ENCODE peak calls at places on chromosomes 13 and 19, in four cellular contexts. N is IMR-90, X is neuronal stem cell, Y is H9. V is an unnamed sample.

GRCh38 chr19:8145969-8146368 is 3.4 kb downstream of the FBN3 start:
- DNase-seq in Y (peak; percentile 89), N (no peak), X (no peak), V (peak; percentile 8)

GRCh38 chr13:111202149-111202548 is 87.0 kb downstream of the ARHGEF7 start:
- DNase-seq in Y (no peak), N (no peak), X (no peak), V (no peak)

GRCh38 chr19:39448271-39448670 is 2.9 kb downstream of the SUPT5H start:
- DNase-seq in X (no peak), N (peak; percentile 51), Y (no peak), V (no peak)

GRCh38 chr19:3618144-3618810 is 8.3 kb downstream of the CACTIN start:
- DNase-seq in X (no peak), N (peak; percentile 29), Y (peak; percentile 73), V (peak; percentile 24)

GRCh38 chr13:66585669-66586203 is 644.4 kb downstream of the PCDH9 start:
- DNase-seq in N (no peak), X (no peak), Y (no peak), V (no peak)

GRCh38 chr19:8143041-8143440 is 6.4 kb downstream of the FBN3 start:
- DNase-seq in Y (no peak), N (no peak), X (no peak), V (no peak)

GRCh38 chr19:43148233-43148632 is 38.1 kb downstream of the PSG5 start:
- DNase-seq in X (no peak), Y (no peak), N (peak; percentile 93), V (peak; percentile 47)

GRCh38 chr13:43326100-43326499 is 302.7 kb downstream of the DNAJC15 start:
- DNase-seq in Y (no peak), X (no peak), N (no peak), V (no peak)

GRCh38 chr19:54455786-54456422 is 6.9 kb downstream of the LENG8 start:
- DNase-seq in X (no peak), Y (no peak), N (no peak), V (no peak)

GRCh38 chr19:53294786-53295441 is 27.4 kb upstream of the VN1R4 start:
- DNase-seq in N (no peak), X (no peak), Y (peak; percentile 78), V (no peak)

GRCh38 chr13:45817833-45818232 is 33.7 kb downstream of the SIAH3 start:
- DNase-seq in Y (no peak), X (no peak), N (no peak), V (no peak)

GRCh38 chr13:106372199-106373160 is 163.0 kb downstream of the EFNB2 start:
- DNase-seq in Y (no peak), X (no peak), N (peak; percentile 54), V (no peak)

GRCh38 chr19:9782282-9782681 is 13.7 kb upstream of the ZNF846 start:
- DNase-seq in Y (no peak), X (no peak), N (no peak), V (peak; percentile 13)

GRCh38 chr13:41668130-41668757 is 210.9 kb downstream of the RGCC start:
- DNase-seq in Y (peak; percentile 67), N (peak; percentile 95), X (peak; percentile 69), V (peak; percentile 68)

GRCh38 chr13:110275931-110276552 is 30.9 kb downstream of the COL4A1 start:
- DNase-seq in X (no peak), Y (no peak), N (no peak), V (no peak)

GRCh38 chr13:28474491-28475134 is 20.3 kb downstream of the FLT1 start:
- DNase-seq in N (no peak), Y (no peak), X (no peak), V (peak; percentile 87)

GRCh38 chr13:76836311-76836710 is 49.9 kb downstream of the KCTD12 start:
- DNase-seq in Y (no peak), X (no peak), N (peak; percentile 70), V (no peak)

GRCh38 chr13:80590551-80590950 is 249.6 kb upstream of the SPRY2 start:
- DNase-seq in Y (no peak), X (no peak), N (no peak), V (no peak)

GRCh38 chr13:50677687-50678463 is 165.6 kb downstream of the DLEU7 start:
- DNase-seq in X (no peak), N (peak; percentile 11), Y (no peak), V (no peak)

GRCh38 chr13:31797154-31797775 is 57.9 kb downstream of the RXFP2 start:
- DNase-seq in Y (no peak), X (peak; percentile 4), N (peak; percentile 55), V (peak; percentile 28)

GRCh38 chr13:58081301-58081820 is 449.8 kb downstream of the PCDH17 start:
- DNase-seq in Y (no peak), X (no peak), N (no peak), V (no peak)

GRCh38 chr13:43838909-43839308 is 40.6 kb downstream of the CCDC122 start:
- DNase-seq in Y (no peak), N (peak; percentile 54), X (no peak), V (peak; percentile 79)

DNA sequence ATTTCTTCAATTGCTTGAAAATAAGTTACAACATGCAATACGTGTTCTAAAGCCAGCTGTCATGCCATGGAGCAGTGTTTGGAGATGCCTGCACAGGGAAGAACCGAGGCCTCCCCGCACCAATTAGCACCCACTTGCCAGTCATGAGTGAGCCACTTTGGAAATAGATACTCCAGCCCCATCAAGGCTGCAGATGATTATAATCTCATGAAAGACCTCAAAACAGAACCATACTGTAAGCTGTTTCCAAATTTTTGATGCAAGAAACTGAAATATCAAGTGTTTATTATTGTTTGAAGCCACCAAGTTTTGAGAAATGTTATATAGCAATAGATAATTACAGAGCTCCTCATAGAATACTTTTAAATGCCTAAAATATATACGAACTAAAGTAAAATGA is 43.1 kb downstream of the DIAPH3 start:
- DNase-seq in X (no peak), Y (no peak), N (no peak), V (no peak)
- H3K4ac ChIP-seq in X (no peak overlapping the region), Y (no peak overlapping the region), N (no peak overlapping the region), V (no peak overlapping the region)

GRCh38 chr19:13499682-13500081 is 6.6 kb downstream of the CACNA1A start:
- DNase-seq in X (no peak), Y (no peak), N (no peak), V (no peak)

GRCh38 chr19:13503570-13504235 is 2.6 kb downstream of the CACNA1A start:
- DNase-seq in N (no peak), Y (no peak), X (no peak), V (no peak)

GRCh38 chr19:13505761-13506549 is at the start of gene CACNA1A:
- DNase-seq in X (peak; percentile 56), Y (peak; percentile 46), N (peak; percentile 19), V (no peak)

GRCh38 chr19:13505164-13505695 is 1.0 kb downstream of the CACNA1A start:
- DNase-seq in Y (no peak), X (peak; percentile 17), N (no peak), V (no peak)

GRCh38 chr19:13502231-13502630 is 4.0 kb downstream of the CACNA1A start:
- DNase-seq in Y (no peak), N (no peak), X (no peak), V (no peak)
- H2AFZ ChIP-seq in Y (no peak overlapping the region), N (no peak overlapping the region), X (no peak overlapping the region), V (no peak overlapping the region)

GRCh38 chr19:46211201-46211881 is 18.2 kb upstream of the IGFL1 start:
- DNase-seq in Y (peak; percentile 91), N (no peak), X (no peak), V (peak; percentile 96)
- H2BK120ac ChIP-seq in Y (no peak overlapping the region), N (no peak overlapping the region), X (no peak overlapping the region), V (peak overlapping the region; percentile 65)

GRCh38 chr19:5903054-5903501 is 512 bp downstream of the NDUFA11 start:
- DNase-seq in X (no peak), Y (no peak), N (peak; percentile 49), V (no peak)
- H3K4ac ChIP-seq in X (no peak overlapping the region), Y (no peak overlapping the region), N (peak overlapping the region; percentile 87), V (peak overlapping the region; percentile 99)

GRCh38 chr19:13847900-13848677 is 28.8 kb upstream of the NANOS3 start:
- DNase-seq in Y (no peak), X (no peak), N (no peak), V (peak; percentile 31)
- H2AFZ ChIP-seq in Y (no peak overlapping the region), X (peak overlapping the region; percentile 97), N (peak overlapping the region; percentile 93), V (peak overlapping the region; percentile 95)

GRCh38 chr19:36527873-36528193 is 238 bp downstream of the ZNF260 start:
- DNase-seq in N (no peak), X (no peak), Y (no peak), V (no peak)
- H2BK120ac ChIP-seq in N (peak overlapping the region; percentile 63), X (no peak overlapping the region), Y (no peak overlapping the region), V (peak overlapping the region; percentile 94)

DNA sequence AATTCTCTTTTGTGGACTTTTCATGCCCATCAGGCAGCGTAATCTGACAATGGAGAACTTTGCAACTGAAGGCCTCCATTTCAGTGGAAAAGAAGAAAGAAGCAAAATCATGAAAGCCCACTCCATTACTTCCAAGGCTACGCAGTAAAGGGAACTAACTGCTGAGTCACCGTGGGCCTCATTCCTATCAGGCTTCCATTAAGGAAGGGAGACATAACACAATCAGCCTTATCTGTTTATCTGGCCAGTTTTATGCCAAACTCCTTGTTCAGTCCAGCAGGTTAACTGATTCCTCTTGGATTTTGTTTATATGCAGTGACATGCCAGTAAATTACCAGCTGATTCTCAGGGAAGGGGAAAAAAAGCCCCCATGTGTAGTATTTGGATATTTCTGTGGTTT is 56.8 kb upstream of the KATNAL1 start:
- DNase-seq in X (no peak), Y (no peak), N (peak; percentile 60), V (no peak)
- H3K4ac ChIP-seq in X (no peak overlapping the region), Y (no peak overlapping the region), N (peak overlapping the region; percentile 76), V (no peak overlapping the region)

DNA sequence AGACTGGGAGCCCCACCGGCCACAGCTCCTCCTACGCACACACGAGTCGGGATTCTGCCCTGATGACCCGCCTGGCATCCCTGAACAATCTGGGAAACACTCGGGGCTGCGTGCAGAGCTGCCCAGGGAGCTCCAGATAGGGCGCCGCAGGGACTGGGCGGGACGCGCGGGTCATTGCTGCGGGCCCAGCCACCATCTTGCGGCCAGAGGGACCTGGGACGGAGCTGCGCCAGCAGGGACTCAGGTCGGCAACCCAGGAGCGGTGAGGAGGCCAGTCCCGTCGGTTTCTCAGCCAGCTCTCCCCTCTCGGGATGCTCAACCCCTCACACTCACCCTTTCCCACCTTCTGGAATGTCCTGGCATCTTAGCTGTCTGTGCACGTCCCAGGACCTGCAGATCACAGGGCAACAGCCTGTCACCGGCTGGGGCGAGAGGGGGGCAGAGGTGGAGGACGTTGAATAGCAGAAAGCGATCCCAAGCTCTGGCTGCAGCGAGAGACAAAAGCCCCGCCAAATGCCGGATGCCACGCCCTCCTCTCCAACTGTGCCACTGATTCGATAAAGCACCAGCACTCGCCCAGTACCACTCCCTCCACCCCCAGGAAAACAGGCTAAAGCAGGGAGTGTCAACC is 20.4 kb upstream of the ZNF91 start:
- DNase-seq in X (peak; percentile 84), N (no peak), Y (peak; percentile 95), V (peak; percentile 51)
- H2AFZ ChIP-seq in X (peak overlapping the region; percentile 88), N (peak overlapping the region; percentile 91), Y (no peak overlapping the region), V (peak overlapping the region; percentile 76)